ENCODE peak calls at places on chromosomes 13 and 19, in seven cellular contexts. One of them, this sample, is unnamed.

GRCh38 chr13:97387487-97388353 is 46.2 kb upstream of the RAP2A start:
- DNase-seq in stimulated activated CD4-positive, alpha-beta T cell treated with anti-CD3 and anti-CD28 coated beads, Interleukin-15, amount 100 ng/mL, for 24 hours: no peak
- DNase-seq in stimulated activated naive CD4-positive, alpha-beta T cell: no peak
- DNase-seq in NCI-H774: no peak
- DNase-seq in body of pancreas: peak; percentile 30
- DNase-seq in small intestine: no peak
- DNase-seq in WERI-Rb-1: no peak
- DNase-seq in this sample: no peak

GRCh38 chr13:93397619-93398018 is 171.0 kb downstream of the GPC6 start:
- DNase-seq in stimulated activated CD4-positive, alpha-beta T cell treated with anti-CD3 and anti-CD28 coated beads, Interleukin-15, amount 100 ng/mL, for 24 hours: no peak
- DNase-seq in stimulated activated naive CD4-positive, alpha-beta T cell: no peak
- DNase-seq in NCI-H774: no peak
- DNase-seq in body of pancreas: no peak
- DNase-seq in small intestine: no peak
- DNase-seq in WERI-Rb-1: no peak
- DNase-seq in this sample: no peak

GRCh38 chr19:47094557-47095517 is 18.7 kb downstream of the ZC3H4 start:
- DNase-seq in stimulated activated CD4-positive, alpha-beta T cell treated with anti-CD3 and anti-CD28 coated beads, Interleukin-15, amount 100 ng/mL, for 24 hours: peak; percentile 54
- DNase-seq in stimulated activated naive CD4-positive, alpha-beta T cell: no peak
- DNase-seq in NCI-H774: no peak
- DNase-seq in body of pancreas: peak; percentile 63
- DNase-seq in small intestine: peak; percentile 68
- DNase-seq in WERI-Rb-1: no peak
- DNase-seq in this sample: peak; percentile 50

GRCh38 chr13:113863511-113864302 is at the start of gene GAS6:
- DNase-seq in stimulated activated CD4-positive, alpha-beta T cell treated with anti-CD3 and anti-CD28 coated beads, Interleukin-15, amount 100 ng/mL, for 24 hours: peak; percentile 43
- DNase-seq in stimulated activated naive CD4-positive, alpha-beta T cell: no peak
- DNase-seq in NCI-H774: peak; percentile 30
- DNase-seq in body of pancreas: peak; percentile 68
- DNase-seq in small intestine: peak; percentile 66
- DNase-seq in WERI-Rb-1: peak; percentile 82
- DNase-seq in this sample: no peak

GRCh38 chr19:10009269-10009665 is 1.0 kb downstream of the COL5A3 start:
- DNase-seq in stimulated activated CD4-positive, alpha-beta T cell treated with anti-CD3 and anti-CD28 coated beads, Interleukin-15, amount 100 ng/mL, for 24 hours: peak; percentile 37
- DNase-seq in stimulated activated naive CD4-positive, alpha-beta T cell: peak; percentile 7
- DNase-seq in NCI-H774: no peak
- DNase-seq in body of pancreas: peak; percentile 50
- DNase-seq in small intestine: no peak
- DNase-seq in WERI-Rb-1: no peak
- DNase-seq in this sample: peak; percentile 49

GRCh38 chr13:33286143-33286542 is 588 bp upstream of the STARD13 start:
- DNase-seq in stimulated activated CD4-positive, alpha-beta T cell treated with anti-CD3 and anti-CD28 coated beads, Interleukin-15, amount 100 ng/mL, for 24 hours: no peak
- DNase-seq in stimulated activated naive CD4-positive, alpha-beta T cell: no peak
- DNase-seq in NCI-H774: no peak
- DNase-seq in body of pancreas: no peak
- DNase-seq in small intestine: peak; percentile 58
- DNase-seq in WERI-Rb-1: no peak
- DNase-seq in this sample: no peak

GRCh38 chr13:51317262-51317661 is 22.2 kb upstream of the SERPINE3 start:
- DNase-seq in stimulated activated CD4-positive, alpha-beta T cell treated with anti-CD3 and anti-CD28 coated beads, Interleukin-15, amount 100 ng/mL, for 24 hours: no peak
- DNase-seq in stimulated activated naive CD4-positive, alpha-beta T cell: no peak
- DNase-seq in NCI-H774: no peak
- DNase-seq in body of pancreas: no peak
- DNase-seq in small intestine: no peak
- DNase-seq in WERI-Rb-1: no peak
- DNase-seq in this sample: no peak

GRCh38 chr13:110290153-110290552 is 16.8 kb downstream of the COL4A1 start:
- DNase-seq in stimulated activated CD4-positive, alpha-beta T cell treated with anti-CD3 and anti-CD28 coated beads, Interleukin-15, amount 100 ng/mL, for 24 hours: no peak
- DNase-seq in stimulated activated naive CD4-positive, alpha-beta T cell: no peak
- DNase-seq in NCI-H774: no peak
- DNase-seq in body of pancreas: no peak
- DNase-seq in small intestine: no peak
- DNase-seq in WERI-Rb-1: no peak
- DNase-seq in this sample: no peak

GRCh38 chr13:106548064-106548696 is 12.7 kb upstream of the EFNB2 start:
- DNase-seq in stimulated activated CD4-positive, alpha-beta T cell treated with anti-CD3 and anti-CD28 coated beads, Interleukin-15, amount 100 ng/mL, for 24 hours: no peak
- DNase-seq in stimulated activated naive CD4-positive, alpha-beta T cell: no peak
- DNase-seq in NCI-H774: no peak
- DNase-seq in body of pancreas: no peak
- DNase-seq in small intestine: no peak
- DNase-seq in WERI-Rb-1: no peak
- DNase-seq in this sample: no peak

GRCh38 chr19:12720851-12721655 is 2.7 kb downstream of the TNPO2 start:
- DNase-seq in stimulated activated CD4-positive, alpha-beta T cell treated with anti-CD3 and anti-CD28 coated beads, Interleukin-15, amount 100 ng/mL, for 24 hours: peak; percentile 27
- DNase-seq in stimulated activated naive CD4-positive, alpha-beta T cell: no peak
- DNase-seq in NCI-H774: no peak
- DNase-seq in body of pancreas: peak; percentile 10
- DNase-seq in small intestine: peak; percentile 9
- DNase-seq in WERI-Rb-1: no peak
- DNase-seq in this sample: no peak

GRCh38 chr13:23681253-23681652 is 111.0 kb downstream of the TNFRSF19 start:
- DNase-seq in stimulated activated CD4-positive, alpha-beta T cell treated with anti-CD3 and anti-CD28 coated beads, Interleukin-15, amount 100 ng/mL, for 24 hours: no peak
- DNase-seq in stimulated activated naive CD4-positive, alpha-beta T cell: no peak
- DNase-seq in NCI-H774: no peak
- DNase-seq in body of pancreas: no peak
- DNase-seq in small intestine: no peak
- DNase-seq in WERI-Rb-1: no peak
- DNase-seq in this sample: no peak

GRCh38 chr13:102402292-102402691 is 444 bp upstream of the FGF14 start:
- DNase-seq in stimulated activated CD4-positive, alpha-beta T cell treated with anti-CD3 and anti-CD28 coated beads, Interleukin-15, amount 100 ng/mL, for 24 hours: peak; percentile 60
- DNase-seq in stimulated activated naive CD4-positive, alpha-beta T cell: peak; percentile 5
- DNase-seq in NCI-H774: peak; percentile 59
- DNase-seq in body of pancreas: peak; percentile 38
- DNase-seq in small intestine: no peak
- DNase-seq in WERI-Rb-1: peak; percentile 41
- DNase-seq in this sample: peak; percentile 15

GRCh38 chr19:2716722-2717637 is 4.2 kb downstream of the DIRAS1 start:
- DNase-seq in stimulated activated CD4-positive, alpha-beta T cell treated with anti-CD3 and anti-CD28 coated beads, Interleukin-15, amount 100 ng/mL, for 24 hours: no peak
- DNase-seq in stimulated activated naive CD4-positive, alpha-beta T cell: no peak
- DNase-seq in NCI-H774: no peak
- DNase-seq in body of pancreas: no peak
- DNase-seq in small intestine: no peak
- DNase-seq in WERI-Rb-1: no peak
- DNase-seq in this sample: no peak

GRCh38 chr19:32233885-32234284 is 111.5 kb upstream of the ZNF507 start:
- DNase-seq in stimulated activated CD4-positive, alpha-beta T cell treated with anti-CD3 and anti-CD28 coated beads, Interleukin-15, amount 100 ng/mL, for 24 hours: no peak
- DNase-seq in stimulated activated naive CD4-positive, alpha-beta T cell: no peak
- DNase-seq in NCI-H774: no peak
- DNase-seq in body of pancreas: no peak
- DNase-seq in small intestine: no peak
- DNase-seq in WERI-Rb-1: no peak
- DNase-seq in this sample: no peak

GRCh38 chr13:88461272-88462009 is 790.3 kb downstream of the SLITRK5 start:
- DNase-seq in stimulated activated CD4-positive, alpha-beta T cell treated with anti-CD3 and anti-CD28 coated beads, Interleukin-15, amount 100 ng/mL, for 24 hours: no peak
- DNase-seq in stimulated activated naive CD4-positive, alpha-beta T cell: no peak
- DNase-seq in NCI-H774: no peak
- DNase-seq in body of pancreas: no peak
- DNase-seq in small intestine: no peak
- DNase-seq in WERI-Rb-1: no peak
- DNase-seq in this sample: no peak

GRCh38 chr13:99528547-99528946 is 27.3 kb downstream of the TM9SF2 start:
- DNase-seq in stimulated activated CD4-positive, alpha-beta T cell treated with anti-CD3 and anti-CD28 coated beads, Interleukin-15, amount 100 ng/mL, for 24 hours: no peak
- DNase-seq in stimulated activated naive CD4-positive, alpha-beta T cell: peak; percentile 21
- DNase-seq in NCI-H774: peak; percentile 3
- DNase-seq in body of pancreas: no peak
- DNase-seq in small intestine: peak; percentile 13
- DNase-seq in WERI-Rb-1: peak; percentile 50
- DNase-seq in this sample: peak; percentile 41

GRCh38 chr13:43804461-43805070 is 17.8 kb upstream of the ENOX1 start:
- DNase-seq in stimulated activated CD4-positive, alpha-beta T cell treated with anti-CD3 and anti-CD28 coated beads, Interleukin-15, amount 100 ng/mL, for 24 hours: no peak
- DNase-seq in stimulated activated naive CD4-positive, alpha-beta T cell: no peak
- DNase-seq in NCI-H774: peak; percentile 26
- DNase-seq in body of pancreas: peak; percentile 29
- DNase-seq in small intestine: peak; percentile 61
- DNase-seq in WERI-Rb-1: no peak
- DNase-seq in this sample: peak; percentile 33

GRCh38 chr13:41842029-41842428 is 118.9 kb downstream of the VWA8 start:
- DNase-seq in stimulated activated CD4-positive, alpha-beta T cell treated with anti-CD3 and anti-CD28 coated beads, Interleukin-15, amount 100 ng/mL, for 24 hours: no peak
- DNase-seq in stimulated activated naive CD4-positive, alpha-beta T cell: no peak
- DNase-seq in NCI-H774: no peak
- DNase-seq in body of pancreas: no peak
- DNase-seq in small intestine: no peak
- DNase-seq in WERI-Rb-1: no peak
- DNase-seq in this sample: no peak

GRCh38 chr19:52898101-52898500 is 666 bp upstream of the ZNF320 start:
- DNase-seq in stimulated activated CD4-positive, alpha-beta T cell treated with anti-CD3 and anti-CD28 coated beads, Interleukin-15, amount 100 ng/mL, for 24 hours: no peak
- DNase-seq in stimulated activated naive CD4-positive, alpha-beta T cell: no peak
- DNase-seq in NCI-H774: no peak
- DNase-seq in body of pancreas: peak; percentile 3
- DNase-seq in small intestine: no peak
- DNase-seq in WERI-Rb-1: no peak
- DNase-seq in this sample: no peak

GRCh38 chr19:53823380-53824120 is 564 bp downstream of the NLRP12 start:
- DNase-seq in stimulated activated CD4-positive, alpha-beta T cell treated with anti-CD3 and anti-CD28 coated beads, Interleukin-15, amount 100 ng/mL, for 24 hours: no peak
- DNase-seq in stimulated activated naive CD4-positive, alpha-beta T cell: no peak
- DNase-seq in NCI-H774: no peak
- DNase-seq in body of pancreas: no peak
- DNase-seq in small intestine: no peak
- DNase-seq in WERI-Rb-1: no peak
- DNase-seq in this sample: no peak

GRCh38 chr13:109166807-109167206 is 537.4 kb downstream of the MYO16 start:
- DNase-seq in stimulated activated CD4-positive, alpha-beta T cell treated with anti-CD3 and anti-CD28 coated beads, Interleukin-15, amount 100 ng/mL, for 24 hours: no peak
- DNase-seq in stimulated activated naive CD4-positive, alpha-beta T cell: no peak
- DNase-seq in NCI-H774: no peak
- DNase-seq in body of pancreas: no peak
- DNase-seq in small intestine: no peak
- DNase-seq in WERI-Rb-1: no peak
- DNase-seq in this sample: no peak

GRCh38 chr19:44764975-44765948 is 12.4 kb upstream of the CBLC start:
- DNase-seq in stimulated activated CD4-positive, alpha-beta T cell treated with anti-CD3 and anti-CD28 coated beads, Interleukin-15, amount 100 ng/mL, for 24 hours: no peak
- DNase-seq in stimulated activated naive CD4-positive, alpha-beta T cell: no peak
- DNase-seq in NCI-H774: no peak
- DNase-seq in body of pancreas: peak; percentile 60
- DNase-seq in small intestine: peak; percentile 99
- DNase-seq in WERI-Rb-1: no peak
- DNase-seq in this sample: no peak

GRCh38 chr19:7799640-7800355 is 30.2 kb upstream of the EVI5L start:
- DNase-seq in stimulated activated CD4-positive, alpha-beta T cell treated with anti-CD3 and anti-CD28 coated beads, Interleukin-15, amount 100 ng/mL, for 24 hours: peak; percentile 74
- DNase-seq in stimulated activated naive CD4-positive, alpha-beta T cell: peak; percentile 54
- DNase-seq in NCI-H774: peak; percentile 59
- DNase-seq in body of pancreas: peak; percentile 77
- DNase-seq in small intestine: peak; percentile 64
- DNase-seq in WERI-Rb-1: peak; percentile 81
- DNase-seq in this sample: peak; percentile 40

GRCh38 chr19:44820648-44821609 is 12.0 kb downstream of the BCAM start:
- DNase-seq in stimulated activated CD4-positive, alpha-beta T cell treated with anti-CD3 and anti-CD28 coated beads, Interleukin-15, amount 100 ng/mL, for 24 hours: no peak
- DNase-seq in stimulated activated naive CD4-positive, alpha-beta T cell: no peak
- DNase-seq in NCI-H774: no peak
- DNase-seq in body of pancreas: no peak
- DNase-seq in small intestine: no peak
- DNase-seq in WERI-Rb-1: no peak
- DNase-seq in this sample: no peak

GRCh38 chr19:2549701-2550191 is 73.8 kb downstream of the GADD45B start:
- DNase-seq in stimulated activated CD4-positive, alpha-beta T cell treated with anti-CD3 and anti-CD28 coated beads, Interleukin-15, amount 100 ng/mL, for 24 hours: no peak
- DNase-seq in stimulated activated naive CD4-positive, alpha-beta T cell: no peak
- DNase-seq in NCI-H774: no peak
- DNase-seq in body of pancreas: peak; percentile 85
- DNase-seq in small intestine: no peak
- DNase-seq in WERI-Rb-1: no peak
- DNase-seq in this sample: no peak

GRCh38 chr19:16417660-16418596 is 53.8 kb downstream of the EPS15L1 start:
- DNase-seq in stimulated activated CD4-positive, alpha-beta T cell treated with anti-CD3 and anti-CD28 coated beads, Interleukin-15, amount 100 ng/mL, for 24 hours: peak; percentile 72
- DNase-seq in stimulated activated naive CD4-positive, alpha-beta T cell: peak; percentile 61
- DNase-seq in NCI-H774: no peak
- DNase-seq in body of pancreas: peak; percentile 50
- DNase-seq in small intestine: peak; percentile 20
- DNase-seq in WERI-Rb-1: peak; percentile 63
- DNase-seq in this sample: peak; percentile 62

GRCh38 chr13:21611385-21611784 is 7.4 kb upstream of the MICU2 start:
- DNase-seq in stimulated activated CD4-positive, alpha-beta T cell treated with anti-CD3 and anti-CD28 coated beads, Interleukin-15, amount 100 ng/mL, for 24 hours: no peak
- DNase-seq in stimulated activated naive CD4-positive, alpha-beta T cell: no peak
- DNase-seq in NCI-H774: no peak
- DNase-seq in body of pancreas: no peak
- DNase-seq in small intestine: no peak
- DNase-seq in WERI-Rb-1: no peak
- DNase-seq in this sample: no peak

GRCh38 chr19:49853852-49854849 is 3.2 kb downstream of the PTOV1 start:
- DNase-seq in stimulated activated CD4-positive, alpha-beta T cell treated with anti-CD3 and anti-CD28 coated beads, Interleukin-15, amount 100 ng/mL, for 24 hours: no peak
- DNase-seq in stimulated activated naive CD4-positive, alpha-beta T cell: no peak
- DNase-seq in NCI-H774: no peak
- DNase-seq in body of pancreas: no peak
- DNase-seq in small intestine: no peak
- DNase-seq in WERI-Rb-1: no peak
- DNase-seq in this sample: no peak

GRCh38 chr19:3691726-3692125 is 8.5 kb downstream of the PIP5K1C start:
- DNase-seq in stimulated activated CD4-positive, alpha-beta T cell treated with anti-CD3 and anti-CD28 coated beads, Interleukin-15, amount 100 ng/mL, for 24 hours: no peak
- DNase-seq in stimulated activated naive CD4-positive, alpha-beta T cell: no peak
- DNase-seq in NCI-H774: no peak
- DNase-seq in body of pancreas: no peak
- DNase-seq in small intestine: no peak
- DNase-seq in WERI-Rb-1: no peak
- DNase-seq in this sample: no peak

GRCh38 chr13:64371045-64371444 is 2859.1 kb downstream of the PCDH9 start:
- DNase-seq in stimulated activated CD4-positive, alpha-beta T cell treated with anti-CD3 and anti-CD28 coated beads, Interleukin-15, amount 100 ng/mL, for 24 hours: no peak
- DNase-seq in stimulated activated naive CD4-positive, alpha-beta T cell: no peak
- DNase-seq in NCI-H774: no peak
- DNase-seq in body of pancreas: no peak
- DNase-seq in small intestine: no peak
- DNase-seq in WERI-Rb-1: no peak
- DNase-seq in this sample: no peak

This sample was measured in CD4-positive, alpha-beta memory T cell.